ENCODE peak calls at places on chromosome 7, in six cellular contexts. Q is NCI-H2029; R is CD8-positive, alpha-beta T cell; P is activated CD4-positive, alpha-beta T cell treated with anti-CD3 and anti-CD28 coated beads, Interleukin-2, amount 50 U/mL, for 1 hour; N is hypothalamus; X is GM12878. V is an unnamed sample.
A peak's percentile ranks its signal among the peaks of the same experiment; 100 is the strongest.

GRCh38 chr7:47624660-47625059 is 42.7 kb upstream of the TNS3 start:
- DNase-seq in Q (no peak), P (no peak), N (no peak), R (no peak), X (no peak), V (no peak)

GRCh38 chr7:150333659-150334058 is 7.8 kb downstream of the RARRES2 start:
- DNase-seq in R (no peak), Q (no peak), P (no peak), X (no peak), N (no peak), V (no peak)

GRCh38 chr7:45595809-45596664 is 21.9 kb downstream of the ADCY1 start:
- DNase-seq in X (no peak), R (peak; percentile 43), Q (no peak), P (no peak), N (no peak), V (no peak)

GRCh38 chr7:69078997-69079769 is 519.1 kb upstream of the AUTS2 start:
- DNase-seq in N (peak; percentile 26), P (no peak), Q (no peak), X (no peak), R (no peak), V (no peak)

GRCh38 chr7:140121321-140121720 is 55.5 kb downstream of the KDM7A start:
- DNase-seq in Q (peak; percentile 23), R (no peak), X (no peak), N (no peak), P (no peak), V (no peak)

GRCh38 chr7:44962483-44963251 is 16.1 kb downstream of the MYO1G start:
- DNase-seq in Q (no peak), P (no peak), X (no peak), R (peak; percentile 44), N (peak; percentile 37), V (no peak)

GRCh38 chr7:135409845-135410545 is 99.9 kb downstream of the CNOT4 start:
- DNase-seq in N (no peak), P (no peak), Q (no peak), X (no peak), R (no peak), V (no peak)

GRCh38 chr7:133530682-133531081 is 277.8 kb downstream of the EXOC4 start:
- DNase-seq in N (no peak), Q (no peak), P (no peak), X (no peak), R (no peak), V (no peak)

GRCh38 chr7:25286756-25287155 is 58.5 kb upstream of the NPVF start:
- DNase-seq in R (no peak), Q (no peak), N (no peak), X (no peak), P (no peak), V (no peak)

GRCh38 chr7:77460057-77460486 is 43.9 kb upstream of the GSAP start:
- DNase-seq in N (no peak), X (no peak), P (no peak), Q (no peak), R (no peak), V (no peak)

GRCh38 chr7:131026297-131027003 is 292.4 kb upstream of the KLF14 start:
- DNase-seq in Q (peak; percentile 4), R (no peak), N (no peak), X (no peak), P (no peak), V (no peak)

V was measured in effector CD4-positive, alpha-beta T cell.